ENCODE peak calls at places on chromosome 13, in seven cellular contexts. V, C, P, M, J, R and E are unnamed samples.

GRCh38 chr13:110875243-110875642 is 39.6 kb downstream of the ANKRD10 start:
- DNase-seq in P (no peak), V (no peak), J (no peak), C (no peak), M (no peak), R (no peak), E (no peak)

GRCh38 chr13:30898721-30899188 is 7.3 kb upstream of the MEDAG start:
- DNase-seq in J (no peak), C (peak; percentile 43), M (no peak), R (peak; percentile 94), V (no peak), P (no peak), E (no peak)

GRCh38 chr13:85313761-85314503 is 485.3 kb downstream of the SLITRK6 start:
- DNase-seq in P (no peak), M (no peak), V (peak; percentile 0), R (no peak), C (no peak), J (no peak), E (no peak)

GRCh38 chr13:72960114-72960513 is 98.7 kb upstream of the KLF5 start:
- DNase-seq in C (no peak), R (no peak), V (no peak), P (no peak), M (no peak), J (no peak), E (no peak)

GRCh38 chr13:92488249-92488845 is 738.3 kb upstream of the GPC6 start:
- DNase-seq in J (no peak), V (no peak), M (no peak), R (no peak), C (no peak), P (no peak), E (no peak)

GRCh38 chr13:37616131-37616530 is 17.6 kb upstream of the POSTN start:
- DNase-seq in P (no peak), C (no peak), V (no peak), R (no peak), J (no peak), M (no peak), E (no peak)

GRCh38 chr13:109175666-109176065 is 546.3 kb downstream of the MYO16 start:
- DNase-seq in P (no peak), M (no peak), R (no peak), C (no peak), V (no peak), J (no peak), E (no peak)

GRCh38 chr13:77389617-77389984 is 62.7 kb upstream of the MYCBP2 start:
- DNase-seq in C (no peak), J (no peak), M (no peak), P (no peak), R (no peak), V (no peak), E (no peak)

GRCh38 chr13:36436811-36437210 is 4.5 kb downstream of the CCNA1 start:
- DNase-seq in V (no peak), P (no peak), R (no peak), J (no peak), C (no peak), M (no peak), E (no peak)

GRCh38 chr13:76992548-76993001 is 694 bp downstream of the CLN5 start:
- DNase-seq in M (no peak), J (peak; percentile 60), R (no peak), V (peak; percentile 10), P (no peak), C (peak; percentile 27), E (no peak)

GRCh38 chr13:67224148-67224846 is 5.8 kb downstream of the PCDH9 start:
- DNase-seq in J (peak; percentile 78), M (no peak), P (no peak), C (peak; percentile 43), V (peak; percentile 24), R (peak; percentile 76), E (peak; percentile 60)

GRCh38 chr13:23966691-23967615 is 69.7 kb upstream of the C1QTNF9B start:
- DNase-seq in V (no peak), R (no peak), C (no peak), M (no peak), J (no peak), P (no peak), E (no peak)

GRCh38 chr13:81929988-81930387 is 1589.1 kb upstream of the SPRY2 start:
- DNase-seq in J (peak; percentile 61), R (no peak), C (no peak), M (no peak), V (no peak), P (no peak), E (peak; percentile 26)

GRCh38 chr13:100789481-100789880 is 114.9 kb upstream of the TMTC4 start:
- DNase-seq in M (no peak), V (no peak), C (no peak), J (no peak), P (no peak), R (no peak), E (no peak)

GRCh38 chr13:24180743-24181384 is 20.3 kb downstream of the SPATA13 start:
- DNase-seq in P (no peak), M (no peak), C (no peak), V (no peak), R (no peak), J (no peak), E (no peak)

GRCh38 chr13:46894534-46894906 is 2.3 kb downstream of the HTR2A start:
- DNase-seq in P (no peak), R (no peak), V (no peak), M (no peak), J (no peak), C (no peak), E (no peak)

GRCh38 chr13:30299746-30300145 is 7.6 kb downstream of the KATNAL1 start:
- DNase-seq in P (no peak), C (no peak), R (no peak), M (no peak), J (no peak), V (no peak), E (no peak)

GRCh38 chr13:51811046-51811445 is 7.1 kb upstream of the DHRS12 start:
- DNase-seq in R (no peak), V (no peak), M (no peak), C (no peak), J (no peak), P (no peak), E (no peak)

GRCh38 chr13:21081926-21082325 is 20.5 kb upstream of the LATS2 start:
- DNase-seq in P (no peak), C (no peak), J (no peak), M (no peak), V (no peak), R (no peak), E (no peak)

GRCh38 chr13:66424417-66424816 is 805.7 kb downstream of the PCDH9 start:
- DNase-seq in C (no peak), R (no peak), M (no peak), P (no peak), J (no peak), V (no peak), E (no peak)

GRCh38 chr13:24135674-24136300 is 24.7 kb upstream of the SPATA13 start:
- DNase-seq in V (no peak), P (no peak), R (no peak), C (no peak), M (no peak), J (no peak), E (no peak)

GRCh38 chr13:45178349-45179142 is 22.3 kb downstream of the KCTD4 start:
- DNase-seq in V (no peak), R (no peak), C (no peak), P (no peak), J (no peak), M (no peak), E (no peak)

GRCh38 chr13:95156208-95156607 is 145.0 kb downstream of the ABCC4 start:
- DNase-seq in J (no peak), V (no peak), R (no peak), M (no peak), C (no peak), P (no peak), E (no peak)

GRCh38 chr13:48542581-48543341 is 9.9 kb upstream of the RCBTB2 start:
- DNase-seq in C (peak; percentile 47), M (no peak), P (no peak), V (no peak), J (peak; percentile 59), R (peak; percentile 71), E (no peak)

GRCh38 chr13:39766464-39767167 is 111.2 kb downstream of the COG6 start:
- DNase-seq in C (peak; percentile 30), P (no peak), V (no peak), R (no peak), J (no peak), M (no peak), E (no peak)

GRCh38 chr13:61094865-61095264 is 320.8 kb downstream of the PCDH20 start:
- DNase-seq in J (no peak), P (no peak), M (no peak), V (no peak), C (no peak), R (no peak), E (no peak)

DNA sequence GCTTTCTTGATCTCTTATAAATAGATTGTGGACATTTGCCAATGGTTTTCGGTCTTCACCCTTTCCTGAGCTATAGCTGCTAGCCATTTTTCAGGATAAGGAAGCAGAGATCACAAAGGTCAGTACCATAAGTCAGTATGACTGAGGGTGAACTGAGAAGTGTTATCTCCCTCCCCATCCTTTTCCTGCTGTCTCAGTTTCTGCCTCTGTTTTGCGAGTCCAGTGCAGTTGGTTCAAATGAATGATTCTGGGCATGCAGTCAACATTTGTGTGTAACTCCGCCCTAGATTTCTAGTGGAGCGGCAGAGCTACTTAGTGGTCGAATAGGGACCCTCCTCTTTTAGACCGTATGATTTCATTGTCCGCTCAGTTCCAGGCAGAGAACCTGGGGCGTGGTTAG is 460.8 kb upstream of the ARGLU1 start:
- DNase-seq in M (no peak), J (no peak), V (no peak), P (no peak), R (no peak), C (no peak), E (no peak)
- H3K4me1 ChIP-seq in M (peaks cover 8% of the 10 kb centered on the region), J (peaks cover 12% of the 10 kb centered on the region), V (no peaks in the 10 kb centered on the region), P (no peaks in the 10 kb centered on the region), R (peaks cover 19% of the 10 kb centered on the region), C (no peaks in the 10 kb centered on the region), E (no peaks in the 10 kb centered on the region)

GRCh38 chr13:41005709-41006108 is 13.4 kb downstream of the ELF1 start:
- DNase-seq in C (no peak), V (no peak), J (no peak), R (no peak), P (no peak), M (no peak), E (no peak)
- H3K4me1 ChIP-seq in C (no peaks in the 10 kb centered on the region), V (peaks cover 65% of the 10 kb centered on the region), J (peaks cover 13% of the 10 kb centered on the region), R (peaks cover 9% of the 10 kb centered on the region), P (peaks cover 96% of the 10 kb centered on the region), M (peaks cover 50% of the 10 kb centered on the region), E (peaks cover 64% of the 10 kb centered on the region)

DNA sequence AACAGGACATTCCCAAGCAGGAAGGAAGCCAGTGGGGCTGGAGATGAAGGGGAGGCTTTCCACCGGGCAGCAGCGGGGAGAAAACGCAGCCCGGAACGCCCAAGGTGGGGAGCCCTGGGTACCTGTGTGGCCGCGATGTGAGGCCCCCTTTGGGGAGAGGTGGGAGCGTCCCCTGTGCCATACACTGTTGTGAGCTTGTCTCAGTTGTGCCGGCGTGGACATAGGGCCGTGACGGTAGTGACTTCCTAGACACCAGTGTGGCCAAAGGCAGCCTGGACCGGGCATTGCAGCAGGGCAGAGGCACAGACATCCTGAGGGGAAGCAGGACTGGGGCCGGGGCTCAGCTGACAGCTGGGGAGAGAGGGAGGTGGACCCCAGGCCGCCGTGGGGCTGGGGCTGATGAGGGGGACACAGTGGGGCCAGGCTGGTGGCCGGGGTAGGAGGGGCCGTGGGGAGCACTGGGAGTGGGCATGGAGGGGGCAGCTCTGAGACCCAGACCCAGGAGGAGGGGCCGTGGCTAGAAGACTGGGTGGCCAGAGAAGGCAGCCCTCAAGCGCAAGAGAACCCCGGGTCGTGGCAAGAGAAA is 38.5 kb upstream of the TFDP1 start:
- DNase-seq in P (no peak), C (no peak), J (no peak), M (no peak), V (no peak), R (peak; percentile 58), E (peak; percentile 31)
- H3K4me1 ChIP-seq in P (no peaks in the 10 kb centered on the region), C (peaks cover 21% of the 10 kb centered on the region), J (peaks cover 16% of the 10 kb centered on the region), M (peaks cover 23% of the 10 kb centered on the region), V (no peaks in the 10 kb centered on the region), R (peaks cover 21% of the 10 kb centered on the region), E (peaks cover 18% of the 10 kb centered on the region)

GRCh38 chr13:113449693-113450347 is 3.5 kb downstream of the ADPRHL1 start:
- DNase-seq in V (no peak), J (no peak), C (no peak), R (peak; percentile 40), P (no peak), M (no peak), E (no peak)
- H3K4me1 ChIP-seq in V (peaks cover 10% of the 10 kb centered on the region), J (no peaks in the 10 kb centered on the region), C (no peaks in the 10 kb centered on the region), R (no peaks in the 10 kb centered on the region), P (no peaks in the 10 kb centered on the region), M (peaks cover 18% of the 10 kb centered on the region), E (peaks cover 9% of the 10 kb centered on the region)